ENCODE peak calls at places on chromosomes 4 and X, in four cellular contexts. Q is K562, Z is GM12878, J is HepG2. X is an unnamed sample.

GRCh38 chr4:184167576-184167975 is 50.1 kb downstream of the ENPP6 start:
- DNase-seq in Q (no peak), Z (no peak), J (no peak), X (no peak)

GRCh38 chr4:80452768-80453167 is 117.2 kb downstream of the CFAP299 start:
- DNase-seq in Q (no peak), Z (no peak), J (no peak), X (no peak)

GRCh38 chr4:140099993-140100392 is 54.0 kb downstream of the MAML3 start:
- DNase-seq in Q (no peak), Z (no peak), J (no peak), X (peak)

GRCh38 chr4:122762966-122763716 is 30.6 kb downstream of the BBS12 start:
- DNase-seq in Q (no peak), Z (no peak), J (no peak), X (no peak)

GRCh38 chr4:11685481-11685880 is 256.8 kb upstream of the HS3ST1 start:
- DNase-seq in Q (no peak), Z (no peak), J (no peak), X (no peak)

GRCh38 chrX:136541294-136541693 is 9.3 kb downstream of the VGLL1 start:
- DNase-seq in Q (no peak), Z (no peak), J (no peak), X (no peak)

GRCh38 chr4:95693594-95693993 is 144.8 kb upstream of the UNC5C start:
- DNase-seq in Q (no peak), Z (no peak), J (no peak), X (no peak)

GRCh38 chr4:137968956-137969709 is 273.0 kb downstream of the SLC7A11 start:
- DNase-seq in Q (peak), Z (no peak), J (no peak), X (no peak)

GRCh38 chr4:126757219-126757618 is 875.5 kb upstream of the INTU start:
- DNase-seq in Q (no peak), Z (no peak), J (no peak), X (no peak)

GRCh38 chr4:68917016-68917415 is 34.6 kb downstream of the UGT2A3 start:
- DNase-seq in Q (no peak), Z (no peak), J (no peak), X (no peak)

GRCh38 chr4:141180991-141181760 is 39.5 kb upstream of the ZNF330 start:
- DNase-seq in Q (no peak), Z (no peak), J (no peak), X (no peak)

GRCh38 chr4:70705856-70706461 is 15.8 kb upstream of the RUFY3 start:
- DNase-seq in Q (no peak), Z (no peak), J (no peak), X (no peak)

GRCh38 chr4:135238940-135239339 is 1037.4 kb upstream of the PABPC4L start:
- DNase-seq in Q (no peak), Z (no peak), J (no peak), X (peak)

DNA sequence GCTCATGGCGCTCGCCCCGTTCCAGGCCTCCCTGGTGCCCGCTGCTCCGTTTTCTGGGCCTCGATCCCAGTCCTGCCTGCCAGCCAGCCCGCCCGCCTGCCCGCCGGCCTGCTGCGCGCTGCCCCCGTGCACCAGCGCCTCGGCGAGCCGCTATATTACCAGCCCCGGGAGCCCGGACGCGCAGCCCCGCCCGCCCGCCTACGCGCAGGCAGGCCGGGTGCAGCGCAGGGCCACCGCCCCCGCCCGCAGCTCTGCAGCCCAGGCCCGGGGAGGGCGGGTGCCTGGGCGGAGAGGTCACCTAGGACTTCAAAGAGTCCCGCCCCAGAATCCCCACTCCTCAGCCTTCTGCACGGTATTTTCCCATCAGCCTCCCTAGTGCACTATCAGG is at the start of gene MAOB:
- DNase-seq in Q (peak), Z (no peak), J (peak), X (peak)
- H3K4me3 ChIP-seq in Q (no peak), Z (no peak), J (peak), X (peak)

GRCh38 chr4:73707269-73707875 is 33.0 kb upstream of the CXCL8 start:
- DNase-seq in Q (no peak), Z (no peak), J (no peak), X (no peak)
- TF ChIP-seq NFIC in Q (no peak), Z (no peak), J (no peak), X (no peak)

DNA sequence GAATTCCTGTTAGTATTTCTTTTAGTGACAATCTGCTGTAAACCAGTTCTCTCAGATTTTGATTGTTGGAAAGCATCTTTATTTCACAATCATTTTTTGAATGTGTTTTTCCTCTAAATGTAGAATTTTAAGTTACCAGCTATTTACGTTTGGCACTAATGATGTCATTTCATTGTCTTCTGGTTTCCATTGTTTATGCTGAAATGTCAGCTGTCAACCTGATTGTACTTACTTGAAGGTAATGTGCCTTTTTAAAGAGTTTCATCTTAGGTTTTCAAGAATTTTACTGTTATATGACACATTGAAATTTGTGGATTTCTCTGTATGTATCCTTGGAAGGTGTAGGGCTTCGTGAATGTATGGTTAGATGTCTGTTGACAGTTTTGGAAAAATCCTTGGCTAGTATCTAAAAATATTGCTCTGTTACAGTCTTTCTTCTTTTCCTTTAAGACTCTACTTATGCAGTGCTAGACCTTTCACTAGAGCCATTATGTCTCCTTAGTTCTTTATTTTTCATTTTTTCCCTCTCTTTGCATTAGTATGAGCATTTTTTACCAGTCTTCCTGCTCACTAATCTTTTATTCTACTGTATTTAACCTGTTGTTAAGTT is 30.4 kb downstream of the SMAD1 start:
- DNase-seq in Q (no peak), Z (no peak), J (no peak), X (no peak)
- H3K4me3 ChIP-seq in Q (no peak), Z (no peak), J (no peak), X (no peak)

GRCh38 chrX:9318213-9318612 is 146.6 kb upstream of the TBL1X start:
- DNase-seq in Q (no peak), Z (no peak), J (no peak), X (no peak)

GRCh38 chrX:9312922-9313867 is 151.7 kb upstream of the TBL1X start:
- DNase-seq in Q (peak), Z (no peak), J (peak), X (peak)

GRCh38 chrX:9316096-9316495 is 148.8 kb upstream of the TBL1X start:
- DNase-seq in Q (no peak), Z (no peak), J (no peak), X (no peak)

GRCh38 chrX:9317174-9317573 is 147.7 kb upstream of the TBL1X start:
- DNase-seq in Q (no peak), Z (no peak), J (no peak), X (no peak)

DNA sequence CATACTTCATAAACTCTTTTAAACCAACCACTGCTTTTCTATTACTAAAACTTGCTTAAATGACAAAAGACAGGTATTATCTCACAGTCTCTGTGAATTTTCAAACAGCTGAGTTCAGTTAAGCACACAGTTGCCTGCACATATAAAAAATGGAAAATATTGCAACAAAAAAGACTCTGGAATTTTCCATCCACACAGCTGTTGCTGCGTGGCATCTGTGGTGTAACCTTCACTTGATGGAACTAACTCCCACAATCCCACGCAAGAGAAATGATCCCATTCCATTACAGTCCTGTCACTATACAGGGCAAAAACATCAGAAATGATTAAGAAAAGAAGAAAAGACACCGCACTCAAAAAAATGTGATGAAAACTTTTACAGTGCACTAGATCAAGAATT is 149.8 kb upstream of the TBL1X start:
- DNase-seq in Q (no peak), Z (no peak), J (no peak), X (no peak)
- TF ChIP-seq NFIC in Q (no peak), Z (no peak), J (no peak), X (no peak)

DNA sequence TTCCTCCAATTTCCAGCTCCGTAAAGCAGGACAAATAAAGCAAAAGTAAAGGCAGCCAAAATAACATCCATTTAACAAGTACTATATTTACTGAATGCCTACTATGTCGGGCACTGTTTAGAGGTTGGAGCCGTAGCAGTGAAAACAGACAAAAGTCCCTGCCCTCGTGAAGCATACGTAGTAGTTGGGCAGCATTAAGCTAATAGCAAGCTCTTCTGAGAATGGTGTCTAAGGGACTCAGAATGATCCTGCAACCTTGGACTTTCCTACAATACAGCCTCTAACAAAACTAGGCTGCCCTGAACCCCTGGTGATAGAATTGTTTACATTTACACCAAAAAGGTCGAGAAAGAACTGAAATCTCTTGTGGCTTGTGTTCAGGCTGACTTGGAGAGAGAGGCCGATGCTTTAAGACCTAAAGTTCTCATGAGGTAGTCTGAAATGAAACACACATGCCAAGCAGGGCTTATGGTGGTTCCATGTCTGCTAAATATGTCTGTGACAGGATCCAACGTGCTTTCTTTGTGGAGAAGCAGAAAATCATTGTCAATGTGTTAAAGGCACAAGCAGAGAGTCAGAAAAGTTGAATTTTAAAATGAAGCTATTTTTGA is 876 bp upstream of the PDGFC start:
- DNase-seq in Q (no peak), Z (no peak), J (no peak), X (no peak)
- H3K4me3 ChIP-seq in Q (no peak), Z (no peak), J (peak), X (peak)

GRCh38 chrX:14352511-14352910 is 176.8 kb upstream of the GLRA2 start:
- DNase-seq in Q (no peak), Z (no peak), J (no peak), X (no peak)
- TF ChIP-seq NFIC in Q (no peak), Z (no peak), J (no peak), X (no peak)

DNA sequence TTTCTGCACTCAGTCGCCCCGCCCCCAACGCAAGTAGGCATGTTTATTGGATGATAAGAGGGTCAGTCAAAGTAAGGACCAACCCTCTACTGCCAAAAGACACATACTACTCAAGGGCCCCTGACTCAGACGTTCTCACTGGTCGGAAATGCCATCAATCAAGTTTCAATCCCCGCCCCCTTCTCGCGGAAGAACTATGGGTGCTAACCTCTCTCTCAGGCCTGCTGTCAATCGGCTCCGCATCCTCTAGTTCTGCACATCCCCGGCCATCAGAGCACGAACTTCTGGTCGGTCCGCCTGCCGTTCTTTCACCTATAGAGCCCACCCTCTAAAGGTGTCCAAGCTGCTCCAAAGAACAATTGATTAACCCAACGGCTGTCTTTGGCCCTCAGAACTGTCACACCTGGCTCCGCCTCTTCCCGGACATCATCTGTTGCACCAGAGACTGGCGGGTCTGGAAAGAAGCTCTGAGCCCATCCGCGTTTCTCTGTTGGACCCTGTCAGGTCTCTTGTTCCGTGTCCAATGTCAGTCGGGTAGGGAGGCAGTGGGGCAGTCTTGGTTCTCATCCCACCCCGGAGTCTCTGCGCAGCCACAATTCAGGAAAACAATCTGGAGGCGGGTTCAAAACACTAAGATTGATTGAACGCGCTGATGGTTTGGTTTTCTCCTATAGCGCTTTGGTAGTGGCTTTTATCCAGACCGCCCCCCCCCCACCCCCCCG is 15.2 kb downstream of the NDUFB11 start:
- DNase-seq in Q (peak), Z (peak), J (peak), X (peak)
- H3K4me3 ChIP-seq in Q (peak), Z (peak), J (peak), X (peak)

GRCh38 chr4:72842323-72842722 is 227.2 kb downstream of the COX18 start:
- DNase-seq in Q (no peak), Z (no peak), J (no peak), X (no peak)

GRCh38 chr4:72843466-72843865 is 226.1 kb downstream of the COX18 start:
- DNase-seq in Q (no peak), Z (no peak), J (no peak), X (no peak)

GRCh38 chr4:72846280-72847111 is 223.0 kb downstream of the COX18 start:
- DNase-seq in Q (peak), Z (no peak), J (peak), X (no peak)
- TF ChIP-seq NFIC in Q (no peak), Z (no peak), J (no peak), X (no peak)

X was measured in SK-N-SH.